ENCODE peak calls at places on chromosomes 3 and 15, in six cellular contexts. S is WTC11; D is HTR-8/SVneo; U is stimulated activated effector memory CD8-positive, alpha-beta T cell treated with anti-CD3 and anti-CD28 coated beads, Interleukin-12 subunit alpha, Interleukin-12 subunit beta, amount 100 ng/mL, for 72 hours; K is A172; X is fibroblast of lung. J is an unnamed sample.

GRCh38 chr3:169323580-169324453 is 339.7 kb downstream of the MECOM start:
- DNase-seq in S (no peak), U (no peak), D (no peak), K (no peak), X (peak; percentile 83), J (no peak)

GRCh38 chr3:152183473-152183872 is 85.3 kb upstream of the MBNL1 start:
- DNase-seq in D (peak; percentile 12), K (peak; percentile 26), X (no peak), U (no peak), S (peak; percentile 43), J (no peak)

GRCh38 chr15:90870354-90871096 is 2.1 kb downstream of the FURIN start:
- DNase-seq in D (no peak), X (peak; percentile 50), S (no peak), U (no peak), K (peak; percentile 39), J (no peak)

GRCh38 chr3:64533565-64534317 is 154.1 kb downstream of the ADAMTS9 start:
- DNase-seq in K (peak; percentile 80), D (peak; percentile 70), X (peak; percentile 81), U (peak; percentile 58), S (peak; percentile 91), J (peak; percentile 26)

GRCh38 chr3:37993811-37994638 is 3.4 kb downstream of the VILL start:
- DNase-seq in K (no peak), D (peak; percentile 45), U (peak; percentile 88), S (peak; percentile 60), X (peak; percentile 83), J (peak; percentile 62)

GRCh38 chr3:59432676-59433075 is 382.9 kb upstream of the CFAP20DC start:
- DNase-seq in K (no peak), U (no peak), S (no peak), X (peak; percentile 80), D (no peak), J (no peak)

GRCh38 chr3:28115316-28115715 is 126.1 kb upstream of the CMC1 start:
- DNase-seq in S (no peak), U (no peak), X (no peak), K (no peak), D (no peak), J (no peak)

GRCh38 chr3:191236635-191237034 is 37.6 kb downstream of the OSTN start:
- DNase-seq in D (no peak), U (no peak), S (no peak), X (peak; percentile 60), K (no peak), J (no peak)

GRCh38 chr3:185732782-185733181 is 92.1 kb downstream of the IGF2BP2 start:
- DNase-seq in K (peak; percentile 92), D (peak; percentile 84), S (no peak), U (no peak), X (peak; percentile 89), J (no peak)

GRCh38 chr3:128313181-128313725 is 153.4 kb downstream of the DNAJB8 start:
- DNase-seq in X (no peak), U (peak; percentile 38), K (no peak), S (no peak), D (no peak), J (no peak)

GRCh38 chr15:92168284-92168683 is 225.4 kb upstream of the ST8SIA2 start:
- DNase-seq in X (no peak), K (no peak), S (no peak), D (no peak), U (no peak), J (no peak)

GRCh38 chr3:15682766-15683165 is 81.2 kb downstream of the BTD start:
- DNase-seq in S (no peak), U (no peak), X (no peak), D (no peak), K (no peak), J (no peak)

GRCh38 chr3:105513886-105514285 is 147.2 kb downstream of the ALCAM start:
- DNase-seq in D (no peak), S (no peak), K (no peak), X (peak; percentile 64), U (no peak), J (no peak)

GRCh38 chr3:156516284-156516683 is 38.6 kb downstream of the SSR3 start:
- DNase-seq in D (no peak), U (no peak), K (no peak), X (no peak), S (no peak), J (no peak)

GRCh38 chr15:88657326-88658069 is 18.7 kb downstream of the ISG20 start:
- DNase-seq in K (peak; percentile 34), D (peak; percentile 68), X (peak; percentile 36), S (peak; percentile 62), U (peak; percentile 49), J (no peak)

GRCh38 chr3:42035816-42036482 is 55.2 kb upstream of the TRAK1 start:
- DNase-seq in X (no peak), D (no peak), S (no peak), U (no peak), K (no peak), J (no peak)

GRCh38 chr3:16011376-16011775 is 163.1 kb upstream of the GALNT15 start:
- DNase-seq in U (no peak), X (peak; percentile 70), S (no peak), D (no peak), K (no peak), J (no peak)

GRCh38 chr3:59839810-59840515 is 790.1 kb upstream of the CFAP20DC start:
- DNase-seq in D (no peak), K (no peak), S (no peak), U (no peak), X (no peak), J (no peak)